ENCODE peak calls at places on chromosomes 1 and 21, in six cellular contexts. L is PC-3, H is fibroblast of lung, Y is mammary epithelial cell, O is A549, Z is neural progenitor cell. C is an unnamed sample.

GRCh38 chr21:42942244-42942643 is 16.8 kb upstream of the ERVH48-1 start:
- DNase-seq in L (peak), H (no peak), Y (peak), O (no peak), Z (no peak), C (no peak)

GRCh38 chr1:243732627-243733026 is 117.4 kb downstream of the AKT3 start:
- DNase-seq in L (no peak), H (no peak), Y (no peak), O (no peak), Z (peak), C (no peak)

GRCh38 chr1:51953079-51953478 is 37.4 kb downstream of the RAB3B start:
- DNase-seq in L (no peak), H (no peak), Y (no peak), O (no peak), Z (no peak), C (no peak)

GRCh38 chr1:233621923-233622322 is 8.0 kb downstream of the KCNK1 start:
- DNase-seq in L (no peak), H (no peak), Y (no peak), O (no peak), Z (no peak), C (no peak)

GRCh38 chr1:91585982-91586381 is 85.3 kb downstream of the CDC7 start:
- DNase-seq in L (no peak), H (no peak), Y (no peak), O (no peak), Z (no peak), C (no peak)

GRCh38 chr1:195899762-195900352 is 708.4 kb downstream of the KCNT2 start:
- DNase-seq in L (peak), H (peak), Y (peak), O (peak), Z (no peak), C (no peak)

GRCh38 chr1:46616277-46617107 is at the start of gene MOB3C:
- DNase-seq in L (peak), H (peak), Y (peak), O (peak), Z (peak), C (peak)

GRCh38 chr1:48048064-48048463 is 50.9 kb upstream of the TRABD2B start:
- DNase-seq in L (no peak), H (no peak), Y (peak), O (no peak), Z (no peak), C (peak)

GRCh38 chr1:72006092-72006491 is 276.2 kb downstream of the NEGR1 start:
- DNase-seq in L (no peak), H (no peak), Y (no peak), O (no peak), Z (no peak), C (no peak)

GRCh38 chr21:28332796-28333195 is 659.9 kb downstream of the LTN1 start:
- DNase-seq in L (no peak), H (no peak), Y (no peak), O (no peak), Z (no peak), C (no peak)

GRCh38 chr1:28297826-28298225 is 31.0 kb upstream of the MED18 start:
- DNase-seq in L (no peak), H (no peak), Y (no peak), O (no peak), Z (no peak), C (no peak)

GRCh38 chr1:50106095-50106761 is 2.5 kb upstream of the ELAVL4 start:
- DNase-seq in L (no peak), H (no peak), Y (no peak), O (no peak), Z (no peak), C (no peak)

GRCh38 chr1:157359309-157360020 is 192.8 kb downstream of the FCRL5 start:
- DNase-seq in L (peak), H (no peak), Y (peak), O (no peak), Z (no peak), C (peak)

GRCh38 chr1:1602941-1603506 is 3.1 kb upstream of the FNDC10 start:
- DNase-seq in L (no peak), H (no peak), Y (no peak), O (no peak), Z (no peak), C (no peak)

DNA sequence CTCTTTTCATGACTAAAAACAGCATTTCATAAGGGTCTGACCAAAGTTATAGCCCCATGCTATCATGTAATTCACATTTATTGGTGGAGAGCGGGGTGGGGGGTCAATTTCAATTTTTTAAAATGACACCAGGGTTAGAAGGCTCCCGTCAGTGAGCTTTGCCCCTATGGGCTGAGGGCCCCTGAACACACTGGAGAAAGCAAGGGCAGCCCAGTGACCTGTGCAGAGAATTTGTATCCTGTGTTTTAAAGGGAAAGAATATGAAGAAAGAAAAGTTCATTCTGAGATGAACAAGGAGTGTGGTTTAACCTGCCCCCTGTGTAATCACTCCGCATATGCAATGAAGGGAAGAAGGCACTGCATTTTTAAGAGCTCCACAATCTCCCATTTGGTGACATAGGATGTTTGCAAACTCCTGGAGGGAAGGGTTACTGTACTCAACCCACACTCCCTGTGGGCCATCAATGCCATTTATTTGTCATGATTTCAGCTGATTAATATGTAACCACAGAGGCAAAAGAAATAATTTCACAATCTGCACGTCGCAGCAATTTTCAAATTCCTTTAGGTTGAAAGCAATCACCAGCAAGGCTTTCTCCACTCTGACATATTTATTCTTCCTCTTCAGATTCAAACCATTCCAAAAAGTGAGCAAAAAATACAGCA is 95.6 kb downstream of the ZNF281 start:
- DNase-seq in L (peak), H (peak), Y (no peak), O (peak), Z (no peak), C (no peak)
- H3K4me2 ChIP-seq in L (peak), H (peak), Y (no peak), O (peak), Z (no peak), C (peak)

DNA sequence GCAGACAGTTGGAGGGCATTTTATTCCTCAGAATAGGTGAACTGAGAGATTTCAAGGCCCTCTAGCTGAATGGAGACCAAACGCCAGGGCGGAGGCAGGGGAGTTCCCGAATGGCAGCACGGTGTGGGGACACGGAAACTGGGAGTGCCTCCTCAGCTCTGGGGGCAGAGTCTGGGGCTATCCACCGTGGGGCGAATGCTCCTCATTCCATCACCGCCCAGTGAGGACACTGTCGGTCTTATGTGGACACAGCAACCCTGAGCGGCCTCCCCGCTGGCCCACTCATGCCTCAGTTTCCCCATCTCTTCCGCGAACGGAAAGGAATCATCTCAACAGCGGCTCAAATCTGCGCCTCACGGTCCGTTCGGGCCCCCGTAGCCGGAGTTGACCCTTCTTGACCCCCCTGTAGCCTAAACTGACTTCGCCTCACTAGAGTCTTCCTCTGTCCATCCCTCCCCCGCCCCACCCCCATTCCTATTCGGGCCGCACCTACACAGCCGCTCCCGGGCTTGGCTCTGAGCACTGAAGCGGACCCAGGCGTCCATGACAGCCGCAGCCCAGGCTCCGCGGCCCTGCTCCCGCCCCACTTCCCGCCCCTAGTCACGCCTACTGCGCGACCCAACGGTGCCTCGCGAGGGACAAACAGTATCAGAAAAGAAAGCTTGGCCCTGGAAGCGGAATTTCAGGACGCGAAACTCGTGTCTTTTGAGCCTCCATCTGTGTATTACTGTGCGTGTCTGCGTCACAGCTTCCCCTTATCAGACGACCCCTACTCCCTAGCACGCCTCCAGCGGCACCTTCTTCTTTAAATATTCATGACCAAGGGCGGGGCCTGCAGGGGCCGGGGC is at the start of gene PEX11B:
- DNase-seq in L (peak), H (peak), Y (peak), O (peak), Z (peak), C (peak)
- H3K4me2 ChIP-seq in L (peak), H (peak), Y (peak), O (peak), Z (peak), C (peak)

DNA sequence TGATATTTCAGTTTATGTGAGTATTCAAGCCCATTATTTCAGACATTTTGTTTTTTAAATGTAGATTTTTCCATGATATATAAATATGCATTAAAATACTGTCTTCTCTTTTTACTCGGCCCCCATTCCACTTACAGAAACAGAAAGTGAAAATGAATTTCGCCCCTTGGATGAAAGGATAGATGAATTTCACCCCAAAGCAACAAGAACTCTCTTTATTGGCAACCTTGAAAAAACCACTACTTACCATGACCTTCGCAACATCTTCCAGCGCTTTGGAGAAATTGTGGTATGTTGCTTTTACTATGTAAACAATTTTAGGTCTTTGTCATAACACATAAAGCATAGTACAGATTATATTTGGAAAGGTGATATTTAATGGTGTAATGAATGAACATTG is 59.9 kb downstream of the ZBTB17 start:
- DNase-seq in L (peak), H (peak), Y (no peak), O (no peak), Z (no peak), C (no peak)
- H3K4me2 ChIP-seq in L (peak), H (peak), Y (peak), O (peak), Z (no peak), C (no peak)

GRCh38 chr1:110134050-110134595 is 16.2 kb upstream of the SLC6A17 start:
- DNase-seq in L (no peak), H (no peak), Y (no peak), O (no peak), Z (no peak), C (no peak)

GRCh38 chr1:110135268-110136065 is 14.8 kb upstream of the SLC6A17 start:
- DNase-seq in L (no peak), H (no peak), Y (no peak), O (no peak), Z (peak), C (no peak)

GRCh38 chr1:110138956-110139355 is 11.3 kb upstream of the SLC6A17 start:
- DNase-seq in L (no peak), H (no peak), Y (no peak), O (no peak), Z (no peak), C (no peak)

GRCh38 chr1:110133436-110133835 is 16.9 kb upstream of the SLC6A17 start:
- DNase-seq in L (no peak), H (no peak), Y (no peak), O (no peak), Z (no peak), C (no peak)

DNA sequence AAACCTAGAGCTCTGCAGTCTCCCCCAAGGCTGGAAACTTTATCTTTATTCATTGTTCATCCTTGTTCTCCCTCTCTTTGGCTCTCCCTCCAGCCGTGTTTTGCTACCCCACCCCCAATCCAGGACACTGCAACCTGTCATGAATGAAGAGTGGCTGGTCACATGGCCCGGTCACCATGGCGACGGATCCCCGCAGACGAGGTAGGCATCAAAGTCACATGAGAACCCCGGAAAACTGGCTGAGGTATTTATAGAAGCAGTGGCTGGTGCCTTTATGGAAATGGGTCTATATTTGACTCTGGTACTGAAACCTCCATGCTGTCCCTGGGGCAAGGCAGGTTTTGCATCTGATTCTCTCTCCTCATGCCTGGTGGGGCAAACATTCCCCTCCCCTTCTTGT is 13.4 kb upstream of the SLC6A17 start:
- DNase-seq in L (no peak), H (no peak), Y (no peak), O (no peak), Z (peak), C (peak)
- H3K4me2 ChIP-seq in L (no peak), H (no peak), Y (no peak), O (no peak), Z (peak), C (no peak)

GRCh38 chr1:85277802-85278201 is 1.4 kb upstream of the BCL10 start:
- DNase-seq in L (no peak), H (no peak), Y (no peak), O (no peak), Z (no peak), C (no peak)
- H3K4me2 ChIP-seq in L (no peak), H (no peak), Y (no peak), O (peak), Z (no peak), C (no peak)

GRCh38 chr1:209648931-209649776 is 3.1 kb downstream of the LAMB3 start:
- DNase-seq in L (peak), H (peak), Y (peak), O (peak), Z (no peak), C (peak)

GRCh38 chr1:209648366-209648765 is 3.9 kb downstream of the LAMB3 start:
- DNase-seq in L (no peak), H (no peak), Y (peak), O (no peak), Z (no peak), C (no peak)

GRCh38 chr1:209646558-209646957 is 5.7 kb downstream of the LAMB3 start:
- DNase-seq in L (peak), H (peak), Y (no peak), O (peak), Z (peak), C (no peak)

GRCh38 chr1:209645574-209646452 is 6.4 kb downstream of the LAMB3 start:
- DNase-seq in L (no peak), H (no peak), Y (peak), O (no peak), Z (no peak), C (no peak)

DNA sequence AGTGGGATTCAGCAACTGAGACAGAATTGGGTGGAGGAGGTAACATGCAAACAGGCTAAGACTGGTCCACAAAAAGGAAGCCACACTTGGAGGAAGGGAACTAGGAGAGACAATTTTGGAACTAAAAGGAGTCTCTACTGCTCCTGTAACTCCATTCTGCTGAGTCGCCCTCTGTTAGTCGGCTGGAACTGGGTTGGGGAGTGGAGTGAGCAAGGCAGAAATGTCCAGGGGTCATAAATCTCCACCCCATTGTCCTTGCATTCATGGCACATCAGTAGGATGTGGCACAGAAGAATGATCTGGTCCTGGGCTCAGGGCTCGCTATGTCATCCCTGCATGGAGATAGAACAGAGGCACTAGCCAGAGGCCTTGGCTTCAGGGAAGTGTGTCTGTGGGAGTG is 5.0 kb downstream of the LAMB3 start:
- DNase-seq in L (no peak), H (no peak), Y (peak), O (no peak), Z (no peak), C (no peak)
- H3K4me2 ChIP-seq in L (peak), H (no peak), Y (peak), O (peak), Z (no peak), C (peak)

DNA sequence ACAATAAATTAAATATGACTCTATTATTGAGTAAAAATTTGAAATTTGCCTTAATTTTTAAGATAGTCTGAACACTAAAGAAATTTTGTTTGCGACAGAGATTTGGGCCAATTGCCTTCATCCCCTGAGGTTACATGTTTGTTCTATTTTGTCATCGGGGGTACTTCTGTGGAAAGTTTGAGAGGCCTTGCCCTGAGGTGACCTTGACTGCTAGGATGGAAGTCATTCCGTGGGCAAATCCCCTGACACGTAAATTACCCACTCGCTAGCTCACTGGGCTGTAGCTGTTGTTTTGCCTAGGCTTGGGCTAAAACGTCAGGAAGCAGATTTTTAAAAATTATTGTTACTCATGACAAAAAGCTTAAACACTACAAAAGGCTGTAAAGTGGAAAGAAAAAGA is 142.5 kb downstream of the MRPS6 start:
- DNase-seq in L (no peak), H (no peak), Y (no peak), O (no peak), Z (no peak), C (no peak)
- H3K4me2 ChIP-seq in L (no peak), H (no peak), Y (no peak), O (no peak), Z (no peak), C (no peak)

GRCh38 chr1:201282216-201282615 is 1.1 kb upstream of the PKP1 start:
- DNase-seq in L (no peak), H (no peak), Y (no peak), O (no peak), Z (no peak), C (no peak)

GRCh38 chr1:201284636-201285035 is 1.3 kb downstream of the PKP1 start:
- DNase-seq in L (peak), H (no peak), Y (peak), O (no peak), Z (no peak), C (no peak)

GRCh38 chr1:201285846-201286245 is 2.5 kb downstream of the PKP1 start:
- DNase-seq in L (peak), H (no peak), Y (no peak), O (no peak), Z (no peak), C (no peak)

GRCh38 chr1:201282931-201283829 is at the start of gene PKP1:
- DNase-seq in L (peak), H (peak), Y (peak), O (no peak), Z (peak), C (peak)

DNA sequence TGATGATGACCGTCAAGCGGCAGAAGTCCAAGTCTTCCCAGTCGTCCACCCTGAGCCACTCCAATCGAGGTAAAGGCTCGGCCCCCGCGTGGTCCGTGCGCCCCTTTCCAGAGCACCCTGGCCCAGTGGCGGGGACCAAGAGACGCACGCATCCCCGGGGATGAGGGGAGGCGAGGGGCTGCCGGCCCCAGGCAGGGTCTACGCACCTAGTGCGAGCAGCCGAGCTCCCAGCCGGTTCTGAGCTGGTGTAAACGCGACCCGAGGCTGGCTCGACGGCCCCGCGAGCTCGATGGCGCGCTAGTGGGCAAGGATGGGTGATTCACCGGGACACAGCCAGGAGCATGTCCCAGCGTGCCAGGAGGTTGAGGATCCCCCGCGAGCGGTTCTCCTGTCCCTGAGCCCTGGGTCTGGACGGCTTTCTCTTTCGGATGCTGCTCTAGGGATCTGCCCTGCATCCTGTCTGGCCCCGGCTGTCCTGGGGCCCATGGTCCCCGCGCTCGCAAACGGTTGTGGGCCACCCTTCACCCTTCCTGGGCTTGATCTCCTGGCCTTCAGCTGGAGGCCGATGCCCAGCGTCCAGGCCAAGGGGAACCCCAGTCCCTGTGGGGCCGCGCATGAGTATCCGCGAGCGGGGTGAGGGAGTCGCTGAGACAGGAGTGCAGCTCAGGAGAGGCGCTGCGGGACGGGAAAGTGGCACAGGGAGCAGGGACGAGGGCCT is 689 bp downstream of the PKP1 start:
- DNase-seq in L (peak), H (no peak), Y (peak), O (no peak), Z (no peak), C (no peak)
- H3K4me2 ChIP-seq in L (peak), H (peak), Y (peak), O (no peak), Z (no peak), C (peak)